ENCODE peak calls at places on chromosomes 7 and 10, in six cellular contexts. Q is psoas muscle, M is neural progenitor cell, W is sigmoid colon, R is A673, B is osteoblast. D is an unnamed sample.

GRCh38 chr10:121800146-121800545 is 127.7 kb downstream of the ATE1 start:
- DNase-seq in Q (no peak), B (no peak), M (no peak), W (no peak), R (no peak), D (no peak)

GRCh38 chr10:112654794-112655193 is 207.8 kb downstream of the VTI1A start:
- DNase-seq in Q (no peak), R (no peak), B (no peak), W (no peak), M (no peak), D (no peak)

GRCh38 chr7:88104732-88105131 is 115.1 kb downstream of the SRI start:
- DNase-seq in Q (no peak), B (no peak), R (no peak), M (no peak), W (no peak), D (no peak)

GRCh38 chr7:97842006-97842405 is 30.2 kb downstream of the ASNS start:
- DNase-seq in W (no peak), M (no peak), Q (no peak), B (no peak), R (no peak), D (no peak)

GRCh38 chr10:47354162-47354561 is 6.0 kb downstream of the RBP3 start:
- DNase-seq in Q (no peak), W (no peak), M (no peak), B (peak; percentile 85), R (no peak), D (no peak)

GRCh38 chr7:2526659-2527504 is 7.3 kb downstream of the LFNG start:
- DNase-seq in R (no peak), W (no peak), B (no peak), M (no peak), Q (peak; percentile 9), D (no peak)

GRCh38 chr10:91944880-91945630 is 21.5 kb downstream of the BTAF1 start:
- DNase-seq in W (no peak), M (no peak), R (no peak), Q (no peak), B (no peak), D (no peak)

GRCh38 chr10:97016728-97017473 is 168.9 kb downstream of the SLIT1 start:
- DNase-seq in M (no peak), Q (no peak), W (no peak), B (no peak), R (no peak), D (peak; percentile 46)

GRCh38 chr10:23693398-23693797 is 254.5 kb downstream of the OTUD1 start:
- DNase-seq in Q (no peak), M (peak; percentile 80), B (peak; percentile 69), R (peak; percentile 76), W (no peak), D (peak; percentile 77)

GRCh38 chr7:121714559-121715303 is 158.2 kb upstream of the PTPRZ1 start:
- DNase-seq in W (no peak), M (peak; percentile 44), R (no peak), B (no peak), Q (no peak), D (peak; percentile 8)

GRCh38 chr7:50560865-50561351 is 4.3 kb downstream of the DDC start:
- DNase-seq in B (no peak), M (peak; percentile 20), W (no peak), R (no peak), Q (no peak), D (no peak)

GRCh38 chr10:1411956-1412355 is 325.4 kb downstream of the ADARB2 start:
- DNase-seq in B (peak; percentile 17), M (no peak), W (no peak), Q (no peak), R (no peak), D (peak; percentile 43)

GRCh38 chr10:48235501-48235900 is 39.0 kb downstream of the FRMPD2 start:
- DNase-seq in M (no peak), Q (no peak), R (no peak), W (no peak), B (no peak), D (no peak)

GRCh38 chr7:143405158-143405557 is 3.5 kb downstream of the EPHA1 start:
- DNase-seq in W (peak; percentile 81), R (peak; percentile 40), B (no peak), M (no peak), Q (no peak), D (peak; percentile 41)

GRCh38 chr7:95190515-95190914 is 133.8 kb downstream of the PON1 start:
- DNase-seq in R (no peak), W (no peak), Q (no peak), B (peak; percentile 26), M (no peak), D (peak; percentile 2)

GRCh38 chr7:65265959-65266519 is 107.6 kb upstream of the ZNF92 start:
- DNase-seq in W (no peak), B (no peak), Q (no peak), M (no peak), R (no peak), D (peak; percentile 12)

GRCh38 chr7:76509931-76510877 is at the start of gene UPK3B:
- DNase-seq in M (peak; percentile 52), R (no peak), W (peak; percentile 63), B (peak; percentile 89), Q (no peak), D (peak; percentile 93)

GRCh38 chr7:3436746-3437145 is 135.7 kb downstream of the SDK1 start:
- DNase-seq in Q (no peak), M (no peak), R (no peak), B (peak; percentile 61), W (no peak), D (no peak)

GRCh38 chr7:157444843-157445135 is 108.0 kb downstream of the DNAJB6 start:
- DNase-seq in W (peak; percentile 40), M (no peak), B (no peak), Q (no peak), R (no peak), D (no peak)

GRCh38 chr10:58400609-58401008 is 15.4 kb downstream of the TFAM start:
- DNase-seq in M (no peak), W (no peak), Q (no peak), R (no peak), B (no peak), D (no peak)

GRCh38 chr10:110005716-110006115 is 2.1 kb upstream of the ADD3 start:
- DNase-seq in Q (peak; percentile 18), M (peak; percentile 56), B (peak; percentile 85), W (peak; percentile 70), R (peak; percentile 74), D (no peak)

GRCh38 chr10:124742418-124743187 is 1.6 kb downstream of the FAM53B start:
- DNase-seq in M (peak; percentile 80), R (peak; percentile 59), B (no peak), W (peak; percentile 78), Q (peak; percentile 24), D (peak; percentile 75)

GRCh38 chr7:21944616-21945373 is 904 bp downstream of the CDCA7L start:
- DNase-seq in W (no peak), M (peak; percentile 61), B (peak; percentile 74), Q (no peak), R (peak; percentile 67), D (peak; percentile 80)

GRCh38 chr10:549391-549790 is 140.1 kb downstream of the DIP2C start:
- DNase-seq in W (peak; percentile 53), B (peak; percentile 62), R (no peak), Q (no peak), M (no peak), D (no peak)

GRCh38 chr10:116470768-116471415 is 43.2 kb downstream of the PNLIPRP3 start:
- DNase-seq in M (peak; percentile 43), W (no peak), B (no peak), Q (no peak), R (peak; percentile 56), D (peak; percentile 71)

GRCh38 chr7:5643280-5643679 is 138.2 kb downstream of the RNF216 start:
- DNase-seq in R (peak; percentile 33), Q (peak; percentile 39), M (no peak), B (no peak), W (no peak), D (peak; percentile 46)

GRCh38 chr7:5646846-5647245 is 134.6 kb downstream of the RNF216 start:
- DNase-seq in R (peak; percentile 21), B (no peak), M (no peak), W (no peak), Q (no peak), D (no peak)

GRCh38 chr7:5649658-5650057 is 131.8 kb downstream of the RNF216 start:
- DNase-seq in Q (no peak), B (no peak), W (no peak), R (no peak), M (no peak), D (no peak)

GRCh38 chr7:5652118-5652517 is 129.3 kb downstream of the RNF216 start:
- DNase-seq in Q (no peak), W (no peak), R (no peak), M (no peak), B (no peak), D (no peak)

GRCh38 chr7:5647816-5648215 is 133.6 kb downstream of the RNF216 start:
- DNase-seq in B (no peak), M (no peak), W (no peak), Q (no peak), R (no peak), D (no peak)
- H3K4me3 ChIP-seq in B (no peak overlapping the region), M (no peak overlapping the region), W (no peak overlapping the region), Q (no peak overlapping the region), R (no peak overlapping the region), D (no peak overlapping the region)

GRCh38 chr7:99036531-99037175 is 107.3 kb downstream of the SMURF1 start:
- DNase-seq in R (peak; percentile 43), W (no peak), B (peak; percentile 94), M (peak; percentile 73), Q (peak; percentile 50), D (peak; percentile 88)
- H3K36me3 ChIP-seq in R (peaks cover 82% of the 10 kb centered on the region), W (peaks cover 45% of the 10 kb centered on the region), B (peaks cover 84% of the 10 kb centered on the region), M (peaks cover 4% of the 10 kb centered on the region), Q (peaks cover 13% of the 10 kb centered on the region), D (peaks cover 34% of the 10 kb centered on the region)

DNA sequence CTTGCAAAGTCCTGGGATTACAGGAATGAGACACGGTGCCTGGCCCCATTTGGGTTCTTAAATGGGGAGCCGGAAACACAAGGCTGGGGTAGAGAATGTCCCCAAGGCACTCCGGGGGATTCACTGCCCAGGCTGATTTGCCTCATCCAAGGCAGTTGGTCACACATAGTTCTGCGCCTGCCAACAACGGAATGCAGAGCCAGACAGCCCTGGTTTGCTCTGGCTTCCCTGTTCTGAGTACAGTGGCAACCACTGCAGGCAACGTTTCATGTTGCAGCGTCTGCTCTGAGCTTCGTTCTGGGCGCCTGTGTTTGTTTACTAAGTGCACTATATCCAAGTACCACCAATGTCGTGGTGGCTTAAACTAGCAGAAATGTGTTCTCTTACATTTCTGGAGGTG is 61.7 kb upstream of the C1QL3 start:
- DNase-seq in R (no peak), W (no peak), Q (no peak), M (no peak), B (no peak), D (no peak)
- H3K4me3 ChIP-seq in R (no peak overlapping the region), W (no peak overlapping the region), Q (peak overlapping the region; percentile 48), M (no peak overlapping the region), B (peak overlapping the region; percentile 56), D (no peak overlapping the region)

DNA sequence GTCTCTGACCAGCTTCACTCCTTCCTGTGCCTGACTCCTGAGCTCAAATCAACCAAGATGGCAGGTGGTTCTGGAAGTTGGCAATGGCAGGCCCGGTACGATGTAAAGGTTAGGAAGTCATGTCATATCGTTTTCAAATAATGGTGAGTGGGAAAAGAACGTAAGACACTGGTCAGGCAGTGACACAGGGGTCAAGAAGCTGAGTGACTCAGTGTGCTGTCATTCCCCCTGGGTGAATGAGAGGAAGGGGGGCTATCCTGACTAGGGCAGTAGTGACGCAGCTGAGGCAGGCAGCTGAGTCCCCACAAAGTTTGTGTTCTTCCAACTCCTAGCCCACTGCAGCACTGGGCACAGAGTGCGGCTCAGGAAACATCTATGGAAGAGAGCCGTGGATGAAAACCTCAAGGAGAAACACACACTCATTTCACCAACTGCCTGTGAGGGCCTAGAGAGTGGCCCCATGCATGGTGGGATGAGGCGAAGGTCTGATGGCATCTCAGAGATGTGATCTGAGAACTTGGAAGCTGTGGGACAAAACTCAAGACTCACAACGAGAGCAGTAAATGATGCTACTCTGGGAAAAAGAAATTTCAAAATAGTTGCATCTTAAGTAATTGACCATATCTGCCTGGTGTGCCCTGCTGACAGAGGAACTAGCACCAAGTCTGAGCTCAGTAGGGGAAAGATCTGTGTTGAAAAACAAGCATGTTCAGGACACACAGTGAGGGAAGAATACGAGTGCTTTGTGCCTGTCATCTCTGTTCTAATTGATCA is 23.2 kb downstream of the CREB3L2 start:
- DNase-seq in M (no peak), W (peak; percentile 85), Q (peak; percentile 76), B (peak; percentile 95), R (no peak), D (no peak)
- H3K36me3 ChIP-seq in M (no peaks in the 10 kb centered on the region), W (no peaks in the 10 kb centered on the region), Q (no peaks in the 10 kb centered on the region), B (peaks cover 10% of the 10 kb centered on the region), R (no peaks in the 10 kb centered on the region), D (no peaks in the 10 kb centered on the region)

D was measured in H7.